ENCODE peak calls at places on chromosomes 7 and 10, in six cellular contexts. C is CD4-positive, alpha-beta T cell; X is aorta; V is activated effector memory CD4-positive, alpha-beta T cell treated with anti-CD3 and anti-CD28 coated beads, Interleukin-2, amount 50 U/mL, for 16 hours; D is NCI-H2081; G is EH. J is an unnamed sample.

GRCh38 chr7:106618480-106618879 is 42.5 kb downstream of the CCDC71L start:
- DNase-seq in C (no peak), X (no peak), V (no peak), D (no peak), G (peak; percentile 80), J (no peak)

GRCh38 chr7:104862719-104863118 is 151.3 kb upstream of the KMT2E start:
- DNase-seq in C (no peak), X (no peak), V (no peak), D (no peak), G (peak; percentile 19), J (peak; percentile 47)

GRCh38 chr10:100359529-100360150 is 12.6 kb downstream of the SCD start:
- DNase-seq in C (no peak), X (no peak), V (no peak), D (no peak), G (no peak), J (no peak)

GRCh38 chr10:86160890-86161585 is 205.6 kb downstream of the GRID1 start:
- DNase-seq in C (no peak), X (peak; percentile 3), V (peak; percentile 47), D (no peak), G (no peak), J (no peak)

GRCh38 chr7:128728608-128729007 is 10.6 kb upstream of the CALU start:
- DNase-seq in C (no peak), X (no peak), V (no peak), D (no peak), G (peak; percentile 84), J (no peak)

GRCh38 chr10:44990965-44991364 is 9.8 kb upstream of the ZNF22 start:
- DNase-seq in C (no peak), X (no peak), V (no peak), D (no peak), G (no peak), J (no peak)

GRCh38 chr10:29858352-29859267 is 200.8 kb downstream of the JCAD start:
- DNase-seq in C (no peak), X (peak; percentile 80), V (no peak), D (no peak), G (peak; percentile 73), J (peak; percentile 2)

GRCh38 chr10:112287844-112288243 is 4.6 kb downstream of the TECTB start:
- DNase-seq in C (no peak), X (no peak), V (no peak), D (no peak), G (no peak), J (no peak)

GRCh38 chr10:22823109-22823508 is 104.7 kb upstream of the ARMC3 start:
- DNase-seq in C (no peak), X (no peak), V (no peak), D (no peak), G (peak; percentile 93), J (no peak)

GRCh38 chr10:51000164-51000563 is 74.1 kb upstream of the PRKG1 start:
- DNase-seq in C (no peak), X (no peak), V (no peak), D (no peak), G (peak; percentile 88), J (no peak)

GRCh38 chr7:41656357-41656756 is 46.5 kb downstream of the INHBA start:
- DNase-seq in C (no peak), X (no peak), V (no peak), D (no peak), G (peak; percentile 78), J (no peak)

GRCh38 chr10:121490906-121491519 is 107.2 kb downstream of the FGFR2 start:
- DNase-seq in C (no peak), X (peak; percentile 71), V (no peak), D (no peak), G (peak; percentile 27), J (no peak)

GRCh38 chr7:131530137-131530536 is 26.3 kb downstream of the PODXL start:
- DNase-seq in C (no peak), X (no peak), V (no peak), D (no peak), G (no peak), J (no peak)

GRCh38 chr7:151299940-151300665 is 41.5 kb upstream of the NUB1 start:
- DNase-seq in C (no peak), X (no peak), V (no peak), D (no peak), G (no peak), J (no peak)

GRCh38 chr10:95745487-95745886 is 10.5 kb upstream of the ENTPD1 start:
- DNase-seq in C (no peak), X (no peak), V (no peak), D (no peak), G (no peak), J (no peak)

GRCh38 chr7:81709836-81710235 is 60.0 kb downstream of the HGF start:
- DNase-seq in C (no peak), X (no peak), V (no peak), D (no peak), G (no peak), J (no peak)

GRCh38 chr7:100093054-100093453 is 4.3 kb downstream of the COPS6 start:
- DNase-seq in C (no peak), X (no peak), V (no peak), D (no peak), G (no peak), J (no peak)

GRCh38 chr10:24494236-24494635 is 229.5 kb downstream of the ARHGAP21 start:
- DNase-seq in C (no peak), X (no peak), V (no peak), D (no peak), G (no peak), J (no peak)

GRCh38 chr7:12945901-12946300 is 258.5 kb downstream of the ARL4A start:
- DNase-seq in C (no peak), X (no peak), V (no peak), D (no peak), G (no peak), J (no peak)

GRCh38 chr10:76558586-76558985 is 1079.0 kb downstream of the KCNMA1 start:
- DNase-seq in C (no peak), X (no peak), V (no peak), D (peak; percentile 57), G (peak; percentile 96), J (no peak)

GRCh38 chr10:24444337-24444736 is 235.4 kb downstream of the KIAA1217 start:
- DNase-seq in C (no peak), X (no peak), V (no peak), D (no peak), G (peak; percentile 98), J (no peak)

GRCh38 chr10:79144341-79145173 is 75.8 kb downstream of the ZMIZ1 start:
- DNase-seq in C (no peak), X (no peak), V (no peak), D (no peak), G (peak; percentile 49), J (no peak)

GRCh38 chr10:124384591-124385190 is 34.0 kb downstream of the OAT start:
- DNase-seq in C (no peak), X (no peak), V (no peak), D (no peak), G (no peak), J (no peak)

GRCh38 chr7:101235050-101235449 is 2.6 kb downstream of the CLDN15 start:
- DNase-seq in C (no peak), X (no peak), V (no peak), D (no peak), G (no peak), J (peak; percentile 6)

GRCh38 chr7:116772423-116772852 is 89.9 kb upstream of the CAPZA2 start:
- DNase-seq in C (no peak), X (no peak), V (no peak), D (no peak), G (peak; percentile 78), J (no peak)

GRCh38 chr10:132142396-132143161 is 44.2 kb upstream of the DPYSL4 start:
- DNase-seq in C (peak; percentile 32), X (peak; percentile 53), V (peak; percentile 83), D (peak; percentile 2), G (peak; percentile 56), J (peak; percentile 22)

GRCh38 chr7:389911-390601 is 100.1 kb downstream of the FOXL3 start:
- DNase-seq in C (no peak), X (peak; percentile 33), V (peak; percentile 57), D (no peak), G (no peak), J (peak; percentile 45)

GRCh38 chr7:2880882-2881281 is 36.8 kb upstream of the GNA12 start:
- DNase-seq in C (no peak), X (no peak), V (no peak), D (no peak), G (no peak), J (no peak)